ENCODE peak calls at places on chromosomes 1 and 21, in eight cellular contexts. R, O, Q, B, S, F, X and L are unnamed samples.

GRCh38 chr21:17461582-17461981 is 51.3 kb upstream of the CXADR start:
- DNase-seq in R (peak; percentile 19), O (peak; percentile 37), Q (no peak), B (peak; percentile 54), S (peak; percentile 68), F (no peak), X (no peak), L (no peak)

GRCh38 chr1:75901371-75901770 is 30.8 kb downstream of the ASB17 start:
- DNase-seq in R (no peak), O (no peak), Q (no peak), B (no peak), S (no peak), F (no peak), X (no peak), L (no peak)

GRCh38 chr1:171438441-171438840 is 46.9 kb upstream of the PRRC2C start:
- DNase-seq in R (peak; percentile 93), O (peak; percentile 99), Q (peak; percentile 82), B (peak; percentile 95), S (peak; percentile 97), F (no peak), X (no peak), L (peak; percentile 87)

GRCh38 chr1:43991476-43992231 is at the start of gene CCDC24:
- DNase-seq in R (peak; percentile 83), O (peak; percentile 86), Q (peak; percentile 95), B (peak; percentile 79), S (peak; percentile 84), F (peak; percentile 76), X (peak; percentile 98), L (peak; percentile 94)

GRCh38 chr1:211788626-211789025 is 41.9 kb downstream of the LPGAT1 start:
- DNase-seq in R (peak; percentile 5), O (no peak), Q (no peak), B (no peak), S (peak; percentile 14), F (no peak), X (no peak), L (no peak)

GRCh38 chr1:78145105-78145580 is 99.4 kb downstream of the GIPC2 start:
- DNase-seq in R (peak; percentile 86), O (peak; percentile 81), Q (peak; percentile 77), B (peak; percentile 69), S (peak; percentile 87), F (peak; percentile 42), X (peak; percentile 55), L (peak; percentile 78)

GRCh38 chr1:30732277-30732996 is 9.1 kb upstream of the MATN1 start:
- DNase-seq in R (peak; percentile 60), O (peak; percentile 67), Q (peak; percentile 58), B (no peak), S (no peak), F (no peak), X (peak; percentile 68), L (peak; percentile 40)

GRCh38 chr21:38645282-38645681 is 147.0 kb upstream of the ERG start:
- DNase-seq in R (peak; percentile 83), O (peak; percentile 89), Q (peak; percentile 82), B (peak; percentile 68), S (peak; percentile 48), F (no peak), X (no peak), L (peak; percentile 77)

GRCh38 chr1:198860371-198860770 is 221.5 kb downstream of the PTPRC start:
- DNase-seq in R (no peak), O (no peak), Q (no peak), B (no peak), S (no peak), F (no peak), X (no peak), L (no peak)

GRCh38 chr1:171676823-171677222 is 24.3 kb upstream of the MYOC start:
- DNase-seq in R (no peak), O (no peak), Q (no peak), B (no peak), S (no peak), F (no peak), X (no peak), L (no peak)

GRCh38 chr1:201327687-201328240 is 44.5 kb downstream of the PKP1 start:
- DNase-seq in R (no peak), O (no peak), Q (no peak), B (no peak), S (no peak), F (no peak), X (no peak), L (no peak)

GRCh38 chr1:201365251-201365650 is 12.2 kb downstream of the TNNT2 start:
- DNase-seq in R (no peak), O (no peak), Q (no peak), B (no peak), S (no peak), F (no peak), X (no peak), L (no peak)

GRCh38 chr1:2288308-2288707 is 60.2 kb downstream of the SKI start:
- DNase-seq in R (no peak), O (no peak), Q (no peak), B (no peak), S (no peak), F (no peak), X (no peak), L (no peak)

GRCh38 chr1:241513378-241513777 is 6.2 kb downstream of the FH start:
- DNase-seq in R (no peak), O (no peak), Q (no peak), B (no peak), S (no peak), F (no peak), X (no peak), L (no peak)

GRCh38 chr1:19978143-19978542 is 1.3 kb downstream of the PLA2G2A start:
- DNase-seq in R (no peak), O (no peak), Q (no peak), B (no peak), S (no peak), F (no peak), X (no peak), L (no peak)

GRCh38 chr1:95232646-95233320 is 1.2 kb upstream of the RWDD3 start:
- DNase-seq in R (peak; percentile 24), O (peak; percentile 9), Q (peak; percentile 8), B (no peak), S (peak; percentile 72), F (no peak), X (no peak), L (peak; percentile 7)

GRCh38 chr1:86739901-86740507 is 35.6 kb downstream of the SH3GLB1 start:
- DNase-seq in R (no peak), O (no peak), Q (no peak), B (no peak), S (peak; percentile 34), F (no peak), X (no peak), L (no peak)

GRCh38 chr1:229758101-229759036 is 132.3 kb downstream of the URB2 start:
- DNase-seq in R (peak; percentile 44), O (peak; percentile 69), Q (peak; percentile 33), B (peak; percentile 8), S (no peak), F (no peak), X (no peak), L (peak; percentile 6)

GRCh38 chr1:39733161-39733560 is 5.5 kb upstream of the PPIE start:
- DNase-seq in R (no peak), O (no peak), Q (no peak), B (no peak), S (no peak), F (no peak), X (no peak), L (no peak)

GRCh38 chr1:221100196-221100950 is 221.1 kb downstream of the HLX start:
- DNase-seq in R (peak; percentile 90), O (peak; percentile 90), Q (peak; percentile 48), B (peak; percentile 83), S (peak; percentile 81), F (no peak), X (no peak), L (peak; percentile 62)

GRCh38 chr1:98565951-98566350 is 95.6 kb upstream of the SNX7 start:
- DNase-seq in R (no peak), O (no peak), Q (no peak), B (no peak), S (no peak), F (no peak), X (no peak), L (no peak)

GRCh38 chr1:42334240-42335049 is 590 bp downstream of the FOXJ3 start:
- DNase-seq in R (peak; percentile 61), O (peak; percentile 76), Q (peak; percentile 79), B (peak; percentile 56), S (peak; percentile 61), F (no peak), X (peak; percentile 91), L (peak; percentile 67)

GRCh38 chr21:15441999-15442398 is 287.8 kb upstream of the USP25 start:
- DNase-seq in R (no peak), O (no peak), Q (no peak), B (no peak), S (no peak), F (no peak), X (no peak), L (no peak)

GRCh38 chr1:111720274-111720976 is 18.8 kb downstream of the INKA2 start:
- DNase-seq in R (no peak), O (no peak), Q (no peak), B (no peak), S (no peak), F (no peak), X (no peak), L (no peak)